ENCODE peak calls at places on chromosomes 13 and 19, in six cellular contexts. R is stimulated activated CD4-positive, alpha-beta T cell treated with anti-CD3 and anti-CD28 coated beads, Interleukin-4, amount 100 ng/mL, for 4 hours; M is ELF-1; H is pons; K is cardiac septum; N is lower leg skin. X is an unnamed sample.

GRCh38 chr13:97802213-97802612 is 151.3 kb upstream of the IPO5 start:
- DNase-seq in H (no peak), N (no peak), M (no peak), K (no peak), R (no peak), X (no peak)

GRCh38 chr13:100470841-100471505 is 117.6 kb downstream of the GGACT start:
- DNase-seq in R (no peak), M (no peak), H (no peak), K (no peak), N (no peak), X (no peak)

GRCh38 chr13:41075034-41075433 is 13.7 kb downstream of the WBP4 start:
- DNase-seq in R (peak; percentile 10), N (no peak), K (no peak), H (peak; percentile 56), M (no peak), X (no peak)

GRCh38 chr13:23547000-23547590 is 23.1 kb upstream of the TNFRSF19 start:
- DNase-seq in H (peak; percentile 25), K (peak; percentile 80), R (no peak), N (no peak), M (peak; percentile 18), X (no peak)

GRCh38 chr19:16589917-16590316 is 17.7 kb upstream of the SLC35E1 start:
- DNase-seq in K (no peak), H (no peak), M (no peak), N (no peak), R (no peak), X (no peak)

GRCh38 chr13:32233062-32233461 is 82.1 kb downstream of the ZAR1L start:
- DNase-seq in N (no peak), R (no peak), K (no peak), M (no peak), H (peak; percentile 30), X (no peak)

GRCh38 chr19:38924383-38924782 is 6.2 kb downstream of the SARS2 start:
- DNase-seq in R (no peak), M (no peak), K (no peak), N (no peak), H (no peak), X (no peak)

GRCh38 chr13:28494861-28495585 is at the start of gene FLT1:
- DNase-seq in R (peak; percentile 27), K (peak; percentile 87), M (peak; percentile 72), N (no peak), H (no peak), X (no peak)

GRCh38 chr13:23469901-23470525 is 36.5 kb upstream of the SACS start:
- DNase-seq in H (no peak), M (peak; percentile 53), R (no peak), N (no peak), K (no peak), X (no peak)

GRCh38 chr19:45938733-45939319 is 24.2 kb upstream of the NANOS2 start:
- DNase-seq in H (no peak), N (no peak), R (no peak), K (no peak), M (no peak), X (no peak)

GRCh38 chr19:46916971-46917370 is 56.2 kb downstream of the ARHGAP35 start:
- DNase-seq in H (no peak), M (no peak), N (no peak), R (no peak), K (no peak), X (no peak)

GRCh38 chr13:51927129-51927528 is 65.4 kb downstream of the CCDC70 start:
- DNase-seq in H (no peak), M (no peak), R (no peak), K (peak; percentile 36), N (no peak), X (no peak)

GRCh38 chr13:94188173-94188869 is 291.2 kb downstream of the DCT start:
- DNase-seq in M (peak; percentile 42), R (no peak), K (no peak), N (no peak), H (no peak), X (no peak)

GRCh38 chr13:26943748-26944147 is 183.2 kb upstream of the GPR12 start:
- DNase-seq in H (no peak), N (no peak), M (no peak), K (no peak), R (no peak), X (no peak)

GRCh38 chr19:7729211-7729610 is 2.7 kb downstream of the CLEC4G start:
- DNase-seq in R (no peak), K (no peak), H (no peak), N (no peak), M (peak; percentile 9), X (no peak)

GRCh38 chr13:114118763-114119123 is 13.7 kb downstream of the RASA3 start:
- DNase-seq in H (no peak), M (no peak), R (no peak), N (no peak), K (no peak), X (no peak)

GRCh38 chr13:75432045-75432444 is 49.9 kb downstream of the TBC1D4 start:
- DNase-seq in M (no peak), K (no peak), N (no peak), R (no peak), H (no peak), X (no peak)

GRCh38 chr13:49214917-49215376 is 5.2 kb upstream of the MLNR start:
- DNase-seq in R (peak; percentile 34), K (peak; percentile 88), H (peak; percentile 22), N (peak; percentile 37), M (peak; percentile 38), X (no peak)

GRCh38 chr19:45045671-45046353 is 7.0 kb downstream of the CLASRP start:
- DNase-seq in H (peak; percentile 99), M (no peak), K (no peak), N (no peak), R (no peak), X (no peak)

GRCh38 chr13:45393941-45394570 is 24.1 kb downstream of the SLC25A30 start:
- DNase-seq in N (no peak), M (peak; percentile 60), K (no peak), H (peak; percentile 43), R (peak; percentile 7), X (no peak)

GRCh38 chr13:44140146-44140545 is 233.5 kb upstream of the SERP2 start:
- DNase-seq in K (no peak), H (no peak), R (no peak), N (no peak), M (peak; percentile 44), X (no peak)

GRCh38 chr13:114129649-114130062 is 2.8 kb downstream of the RASA3 start:
- DNase-seq in M (no peak), K (no peak), R (peak; percentile 23), H (no peak), N (no peak), X (no peak)

GRCh38 chr19:10870501-10870954 is 825 bp upstream of the CARM1 start:
- DNase-seq in R (no peak), N (no peak), M (no peak), K (no peak), H (no peak), X (no peak)

GRCh38 chr13:48235100-48235813 is 2.3 kb downstream of the ITM2B start:
- DNase-seq in H (peak; percentile 74), K (no peak), M (peak; percentile 82), R (no peak), N (peak; percentile 49), X (no peak)

GRCh38 chr13:36163303-36163702 is 32.1 kb upstream of the DCLK1 start:
- DNase-seq in N (no peak), H (peak; percentile 8), R (no peak), K (no peak), M (no peak), X (no peak)

GRCh38 chr13:51912091-51912490 is 50.3 kb downstream of the CCDC70 start:
- DNase-seq in H (peak; percentile 81), M (no peak), N (no peak), K (no peak), R (no peak), X (no peak)

GRCh38 chr19:31270897-31271568 is 78.2 kb downstream of the TSHZ3 start:
- DNase-seq in R (no peak), H (no peak), K (peak; percentile 35), N (peak; percentile 29), M (no peak), X (no peak)

GRCh38 chr19:27741236-27741635 is 1471.7 kb downstream of the UQCRFS1 start:
- DNase-seq in M (no peak), H (no peak), N (no peak), R (no peak), K (peak; percentile 26), X (no peak)

GRCh38 chr13:88339271-88339741 is 668.1 kb downstream of the SLITRK5 start:
- DNase-seq in M (peak; percentile 14), K (no peak), R (no peak), N (no peak), H (no peak), X (no peak)

GRCh38 chr19:46944918-46945628 is 74.6 kb upstream of the NPAS1 start:
- DNase-seq in M (peak; percentile 20), K (peak; percentile 85), N (peak; percentile 31), R (no peak), H (peak; percentile 85), X (no peak)

GRCh38 chr19:6767081-6767356 is 216 bp downstream of the SH2D3A start:
- DNase-seq in R (no peak), K (no peak), M (no peak), N (no peak), H (no peak), X (no peak)

GRCh38 chr19:54573330-54573872 is at the start of gene LILRA2:
- DNase-seq in M (no peak), N (no peak), R (no peak), K (peak; percentile 85), H (peak; percentile 16), X (no peak)

GRCh38 chr19:12828494-12828893 is 5.9 kb downstream of the RTBDN start:
- DNase-seq in M (peak; percentile 56), R (no peak), K (no peak), N (no peak), H (no peak), X (no peak)

GRCh38 chr13:43905435-43906031 is 25.8 kb downstream of the LACC1 start:
- DNase-seq in M (no peak), R (no peak), K (no peak), N (peak; percentile 43), H (peak; percentile 93), X (no peak)

GRCh38 chr13:82569581-82569980 is 1312.7 kb downstream of the SLITRK1 start:
- DNase-seq in K (no peak), N (no peak), M (no peak), H (no peak), R (no peak), X (no peak)

GRCh38 chr19:58558066-58558622 is at the start of gene UBE2M:
- DNase-seq in H (no peak), M (peak; percentile 56), N (no peak), K (no peak), R (peak; percentile 56), X (peak; percentile 48)

GRCh38 chr13:105329359-105329758 is 1206.1 kb downstream of the EFNB2 start:
- DNase-seq in M (no peak), N (no peak), R (no peak), K (no peak), H (no peak), X (no peak)

GRCh38 chr19:47209323-47210179 is 21.4 kb downstream of the BBC3 start:
- DNase-seq in M (no peak), H (no peak), N (no peak), R (no peak), K (no peak), X (no peak)

X was measured in activated effector memory CD4-positive, alpha-beta T cell treated with Interleukin-2 at 50 U/mL for 16 hours.